ENCODE peak calls at places on chromosomes 5 and 9, in five cellular contexts. F is ovary, I is lower lobe of right lung, E is adrenal gland, K is GM23338. R is an unnamed sample.

GRCh38 chr9:107711528-107711927 is 222.0 kb upstream of the KLF4 start:
- DNase-seq in F (no peak), K (no peak), I (no peak), E (peak; percentile 36), R (no peak)

GRCh38 chr5:88734983-88735382 is 148.0 kb downstream of the MEF2C start:
- DNase-seq in E (no peak), F (no peak), K (no peak), I (no peak), R (no peak)

GRCh38 chr9:99221266-99221622 is 498 bp downstream of the ALG2 start:
- DNase-seq in K (no peak), E (no peak), I (no peak), F (no peak), R (no peak)

GRCh38 chr5:74063821-74064598 is 438.0 kb downstream of the ARHGEF28 start:
- DNase-seq in I (no peak), E (no peak), F (no peak), K (no peak), R (no peak)

GRCh38 chr5:136147632-136148031 is 15.0 kb downstream of the SMAD5 start:
- DNase-seq in I (no peak), F (no peak), K (no peak), E (no peak), R (no peak)

GRCh38 chr5:181188700-181189362 is 16.2 kb downstream of the TRIM7 start:
- DNase-seq in F (peak; percentile 80), E (peak; percentile 80), K (peak; percentile 80), I (peak; percentile 66), R (no peak)

GRCh38 chr9:90795084-90795483 is 6.5 kb upstream of the SYK start:
- DNase-seq in F (no peak), E (no peak), K (no peak), I (no peak), R (no peak)

GRCh38 chr5:2374703-2375102 is 376.8 kb downstream of the IRX2 start:
- DNase-seq in I (no peak), K (no peak), E (no peak), F (no peak), R (peak; percentile 37)

GRCh38 chr5:68356216-68356615 is 140.7 kb downstream of the PIK3R1 start:
- DNase-seq in E (no peak), I (no peak), F (no peak), K (no peak), R (no peak)

GRCh38 chr9:18976368-18977238 is 56.4 kb downstream of the SAXO1 start:
- DNase-seq in K (no peak), I (no peak), E (no peak), F (no peak), R (no peak)

GRCh38 chr5:42810905-42811590 is 644 bp downstream of the SELENOP start:
- DNase-seq in I (no peak), K (no peak), E (no peak), F (no peak), R (no peak)

GRCh38 chr5:13218518-13218917 is 726.0 kb downstream of the DNAH5 start:
- DNase-seq in K (peak; percentile 56), F (no peak), I (no peak), E (no peak), R (no peak)

GRCh38 chr5:58259685-58260152 is 200.2 kb downstream of the PLK2 start:
- DNase-seq in K (peak; percentile 75), F (no peak), I (no peak), E (no peak), R (no peak)

GRCh38 chr9:96449522-96449843 is 486 bp upstream of the HABP4 start:
- DNase-seq in F (no peak), I (no peak), E (no peak), K (peak; percentile 81), R (no peak)

R was measured in NCI-H146.